ENCODE peak calls at places on chromosomes 16 and 17, in six cellular contexts. Q is fibroblast of the aortic adventitia; G is heart right ventricle; O is fibroblast of lung; Z is CD8-positive, alpha-beta T cell; N is mucosa of descending colon. V is an unnamed sample.

GRCh38 chr16:78128920-78129319 is 29.5 kb downstream of the WWOX start:
- DNase-seq in Q (peak; percentile 12), G (no peak), O (no peak), Z (no peak), N (no peak), V (no peak)

GRCh38 chr16:82857693-82858337 is 231.0 kb downstream of the CDH13 start:
- DNase-seq in Q (no peak), G (no peak), O (no peak), Z (no peak), N (no peak), V (no peak)

GRCh38 chr16:49400611-49401010 is 27.0 kb downstream of the C16orf78 start:
- DNase-seq in Q (no peak), G (no peak), O (no peak), Z (no peak), N (no peak), V (no peak)

GRCh38 chr16:4052801-4053662 is 63.2 kb downstream of the ADCY9 start:
- DNase-seq in Q (peak; percentile 24), G (peak; percentile 70), O (peak; percentile 56), Z (no peak), N (peak; percentile 71), V (no peak)

GRCh38 chr17:83058478-83059167 is 20.8 kb upstream of the METRNL start:
- DNase-seq in Q (no peak), G (no peak), O (no peak), Z (no peak), N (no peak), V (no peak)

GRCh38 chr16:81796035-81796434 is 16.9 kb downstream of the PLCG2 start:
- DNase-seq in Q (no peak), G (no peak), O (no peak), Z (no peak), N (no peak), V (no peak)

GRCh38 chr17:81865358-81865732 is 5.0 kb upstream of the P4HB start:
- DNase-seq in Q (no peak), G (no peak), O (no peak), Z (no peak), N (no peak), V (no peak)

GRCh38 chr16:25411376-25412081 is 153.9 kb upstream of the ZKSCAN2 start:
- DNase-seq in Q (no peak), G (no peak), O (no peak), Z (no peak), N (no peak), V (no peak)

GRCh38 chr17:39674702-39675389 is 6.6 kb downstream of the PNMT start:
- DNase-seq in Q (peak; percentile 63), G (no peak), O (no peak), Z (no peak), N (peak; percentile 84), V (no peak)

GRCh38 chr17:15169676-15170075 is 95.5 kb downstream of the PMP22 start:
- DNase-seq in Q (no peak), G (no peak), O (peak; percentile 68), Z (no peak), N (no peak), V (no peak)

GRCh38 chr16:82055728-82056549 is 20.9 kb downstream of the HSD17B2 start:
- DNase-seq in Q (no peak), G (no peak), O (no peak), Z (no peak), N (no peak), V (no peak)

GRCh38 chr17:9211133-9211765 is 189.9 kb downstream of the NTN1 start:
- DNase-seq in Q (no peak), G (no peak), O (no peak), Z (no peak), N (peak; percentile 12), V (no peak)

GRCh38 chr17:16974569-16975265 is 2.8 kb upstream of the TNFRSF13B start:
- DNase-seq in Q (no peak), G (no peak), O (no peak), Z (no peak), N (no peak), V (no peak)

GRCh38 chr17:12952012-12952411 is 65.8 kb downstream of the ELAC2 start:
- DNase-seq in Q (no peak), G (no peak), O (no peak), Z (no peak), N (no peak), V (no peak)

GRCh38 chr16:81524382-81524781 is 79.8 kb downstream of the CMIP start:
- DNase-seq in Q (no peak), G (no peak), O (peak; percentile 57), Z (peak; percentile 57), N (peak; percentile 49), V (no peak)

GRCh38 chr17:20281860-20282259 is 185.5 kb downstream of the LGALS9B start:
- DNase-seq in Q (no peak), G (peak; percentile 36), O (peak; percentile 19), Z (no peak), N (no peak), V (no peak)

GRCh38 chr17:38352245-38353083 is 820 bp downstream of the SOCS7 start:
- DNase-seq in Q (no peak), G (peak; percentile 39), O (peak; percentile 29), Z (no peak), N (no peak), V (no peak)

GRCh38 chr16:10530685-10531084 is 49.7 kb downstream of the EMP2 start:
- DNase-seq in Q (no peak), G (no peak), O (no peak), Z (no peak), N (no peak), V (no peak)
- H3K4me3 ChIP-seq in Q (no peak overlapping the region), G (no peak overlapping the region), O (no peak overlapping the region), Z (no peak overlapping the region), N (no peak overlapping the region), V (no peak overlapping the region)

GRCh38 chr17:47720754-47721533 is 12.1 kb upstream of the TBX21 start:
- DNase-seq in Q (no peak), G (no peak), O (peak; percentile 33), Z (no peak), N (no peak), V (no peak)
- H3K4me3 ChIP-seq in Q (no peak overlapping the region), G (no peak overlapping the region), O (no peak overlapping the region), Z (no peak overlapping the region), N (no peak overlapping the region), V (peak overlapping the region; percentile 16)

DNA sequence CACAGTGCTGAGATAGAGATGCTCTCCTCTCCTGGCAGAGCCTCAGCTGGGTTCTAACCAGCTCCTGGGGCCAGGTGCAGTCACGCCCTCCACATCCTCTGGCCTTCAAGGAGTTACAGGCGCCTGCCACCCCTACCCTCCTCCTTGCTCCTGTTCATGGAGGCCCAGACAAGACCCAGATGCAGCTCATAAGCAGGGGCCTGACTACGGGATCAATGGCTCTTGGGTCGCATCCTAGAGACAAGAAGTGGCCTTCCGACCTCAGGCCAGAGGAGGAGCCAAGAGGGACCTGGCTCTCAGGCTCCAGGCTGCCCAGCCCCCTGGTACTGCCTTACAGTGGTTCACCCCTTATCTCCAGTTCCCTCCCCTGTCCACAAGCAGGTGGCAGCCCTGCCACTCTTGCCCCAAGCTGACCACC is 23.0 kb downstream of the ARHGAP27 start:
- DNase-seq in Q (no peak), G (no peak), O (no peak), Z (no peak), N (no peak), V (no peak)
- H3K4me3 ChIP-seq in Q (no peak overlapping the region), G (peak overlapping the region; percentile 73), O (no peak overlapping the region), Z (peak overlapping the region; percentile 100), N (no peak overlapping the region), V (peak overlapping the region; percentile 79)

DNA sequence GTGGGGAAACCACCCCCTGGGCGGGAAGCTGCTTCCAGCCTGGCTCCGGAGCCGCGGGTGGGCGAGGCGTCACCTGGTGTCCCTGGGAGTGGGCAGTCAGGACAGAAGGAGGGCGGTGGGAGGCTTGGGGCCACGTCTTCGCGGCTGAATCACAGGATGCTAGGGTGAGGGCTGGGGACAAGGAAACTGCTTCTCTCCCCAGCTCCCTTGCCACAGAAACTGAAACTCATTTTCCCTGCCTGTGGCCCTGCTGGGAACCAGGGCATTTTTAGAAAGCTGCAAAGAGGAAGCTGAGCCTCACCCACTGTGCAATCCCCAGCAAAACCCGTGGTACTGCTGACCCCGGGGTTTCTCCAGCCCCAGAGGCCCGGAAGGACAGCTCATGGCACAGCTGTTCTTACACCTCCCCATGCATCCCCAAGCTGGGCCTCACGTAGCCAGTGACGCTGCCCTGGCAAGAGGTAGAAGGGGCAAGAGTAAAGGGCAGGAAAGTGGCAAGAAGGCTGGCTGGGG is 8.2 kb downstream of the RHBDF2 start:
- DNase-seq in Q (peak; percentile 50), G (peak; percentile 62), O (peak; percentile 75), Z (no peak), N (peak; percentile 87), V (no peak)
- H3K4me3 ChIP-seq in Q (no peak overlapping the region), G (peak overlapping the region; percentile 37), O (peak overlapping the region; percentile 11), Z (peak overlapping the region; percentile 41), N (no peak overlapping the region), V (peak overlapping the region; percentile 20)

GRCh38 chr17:57862990-57863667 is 13.3 kb upstream of the MRPS23 start:
- DNase-seq in Q (no peak), G (no peak), O (peak; percentile 27), Z (no peak), N (no peak), V (no peak)

GRCh38 chr17:57861000-57861736 is 11.3 kb upstream of the MRPS23 start:
- DNase-seq in Q (peak; percentile 36), G (peak; percentile 56), O (peak; percentile 59), Z (no peak), N (peak; percentile 89), V (peak; percentile 26)

GRCh38 chr17:57864273-57864672 is 14.4 kb upstream of the MRPS23 start:
- DNase-seq in Q (no peak), G (no peak), O (no peak), Z (no peak), N (no peak), V (no peak)

GRCh38 chr17:57861737-57862409 is 12.0 kb upstream of the MRPS23 start:
- DNase-seq in Q (peak; percentile 37), G (peak; percentile 74), O (peak; percentile 41), Z (no peak), N (peak; percentile 83), V (no peak)

GRCh38 chr17:57862410-57862989 is 12.7 kb upstream of the MRPS23 start:
- DNase-seq in Q (no peak), G (no peak), O (no peak), Z (no peak), N (no peak), V (no peak)
- H3K4me3 ChIP-seq in Q (no peak overlapping the region), G (peak overlapping the region; percentile 60), O (no peak overlapping the region), Z (no peak overlapping the region), N (no peak overlapping the region), V (no peak overlapping the region)

GRCh38 chr17:2393954-2394749 is 6.7 kb downstream of the MNT start:
- DNase-seq in Q (no peak), G (no peak), O (no peak), Z (no peak), N (peak; percentile 77), V (no peak)

GRCh38 chr17:2392252-2393183 is 8.3 kb downstream of the MNT start:
- DNase-seq in Q (peak; percentile 91), G (peak; percentile 96), O (peak; percentile 93), Z (peak; percentile 97), N (peak; percentile 97), V (peak; percentile 79)

GRCh38 chr17:2393184-2393953 is 7.5 kb downstream of the MNT start:
- DNase-seq in Q (peak; percentile 78), G (peak; percentile 94), O (peak; percentile 85), Z (peak; percentile 82), N (peak; percentile 94), V (peak; percentile 73)

GRCh38 chr17:2390199-2390880 is 10.5 kb downstream of the MNT start:
- DNase-seq in Q (peak; percentile 82), G (no peak), O (no peak), Z (no peak), N (no peak), V (no peak)

GRCh38 chr17:2391597-2392251 is 9.1 kb downstream of the MNT start:
- DNase-seq in Q (no peak), G (no peak), O (no peak), Z (no peak), N (peak; percentile 52), V (no peak)
- H3K4me3 ChIP-seq in Q (peak overlapping the region; percentile 61), G (peak overlapping the region; percentile 64), O (peak overlapping the region; percentile 64), Z (peak overlapping the region; percentile 55), N (no peak overlapping the region), V (peak overlapping the region; percentile 72)